ENCODE peak calls at places on chromosomes 12 and 14, in nine cellular contexts. H is lower leg skin, C is heart left ventricle, N is Peyer's patch, D is IMR-90, E is esophagus muscularis mucosa, Y is H1, J is spleen, T is esophagus squamous epithelium. B is an unnamed sample.

GRCh38 chr12:59070534-59070933 is 150.2 kb upstream of the LRIG3 start:
- DNase-seq in H (no peak), C (no peak), N (no peak), D (no peak), E (no peak), Y (no peak), J (no peak), T (no peak), B (no peak)

GRCh38 chr14:60651936-60652673 is 2.8 kb upstream of the SIX1 start:
- DNase-seq in H (no peak), C (no peak), N (peak), D (peak), E (no peak), Y (no peak), J (no peak), T (no peak), B (no peak)

GRCh38 chr12:125841332-125841731 is 776.1 kb downstream of the AACS start:
- DNase-seq in H (no peak), C (no peak), N (no peak), D (no peak), E (no peak), Y (no peak), J (no peak), T (no peak), B (no peak)

GRCh38 chr12:24134092-24134491 is 184.6 kb upstream of the SOX5 start:
- DNase-seq in H (no peak), C (no peak), N (no peak), D (peak), E (no peak), Y (no peak), J (no peak), T (no peak), B (no peak)

GRCh38 chr14:50312734-50313054 is 570 bp downstream of the DMAC2L start:
- DNase-seq in H (no peak), C (no peak), N (no peak), D (no peak), E (no peak), Y (no peak), J (no peak), T (no peak), B (no peak)

GRCh38 chr14:58587271-58587670 is 50.5 kb upstream of the DACT1 start:
- DNase-seq in H (no peak), C (no peak), N (no peak), D (peak), E (peak), Y (no peak), J (no peak), T (no peak), B (no peak)

GRCh38 chr12:109186993-109187653 is 70.7 kb downstream of the ACACB start:
- DNase-seq in H (peak), C (no peak), N (no peak), D (no peak), E (no peak), Y (no peak), J (no peak), T (no peak), B (no peak)

GRCh38 chr14:100782516-100783320 is 43.2 kb upstream of the MEG3 start:
- DNase-seq in H (peak), C (peak), N (peak), D (no peak), E (no peak), Y (no peak), J (peak), T (no peak), B (no peak)

GRCh38 chr14:98103705-98104104 is 1168.3 kb downstream of the BCL11B start:
- DNase-seq in H (no peak), C (no peak), N (no peak), D (no peak), E (peak), Y (no peak), J (no peak), T (no peak), B (no peak)

GRCh38 chr12:76445469-76445868 is 97.3 kb upstream of the BBS10 start:
- DNase-seq in H (no peak), C (no peak), N (no peak), D (peak), E (no peak), Y (no peak), J (no peak), T (no peak), B (no peak)

GRCh38 chr12:617304-617915 is 45.8 kb downstream of the NINJ2 start:
- DNase-seq in H (peak), C (peak), N (no peak), D (peak), E (no peak), Y (no peak), J (peak), T (no peak), B (no peak)

GRCh38 chr12:71142046-71142445 is 15.8 kb downstream of the TSPAN8 start:
- DNase-seq in H (no peak), C (no peak), N (no peak), D (no peak), E (no peak), Y (no peak), J (no peak), T (no peak), B (no peak)

GRCh38 chr12:12681061-12681765 is 14.8 kb downstream of the GPR19 start:
- DNase-seq in H (no peak), C (no peak), N (no peak), D (no peak), E (no peak), Y (no peak), J (no peak), T (no peak), B (no peak)

GRCh38 chr14:99123208-99123870 is 148.7 kb downstream of the BCL11B start:
- DNase-seq in H (peak), C (no peak), N (no peak), D (no peak), E (peak), Y (peak), J (peak), T (no peak), B (no peak)

GRCh38 chr12:39011161-39011560 is 105.8 kb upstream of the CPNE8 start:
- DNase-seq in H (no peak), C (no peak), N (no peak), D (no peak), E (no peak), Y (no peak), J (no peak), T (no peak), B (no peak)

GRCh38 chr12:27998170-27999110 is 25.9 kb upstream of the PTHLH start:
- DNase-seq in H (no peak), C (no peak), N (no peak), D (no peak), E (no peak), Y (no peak), J (no peak), T (no peak), B (no peak)

GRCh38 chr12:13950502-13950901 is 30.9 kb downstream of the GRIN2B start:
- DNase-seq in H (no peak), C (no peak), N (no peak), D (no peak), E (no peak), Y (no peak), J (no peak), T (no peak), B (no peak)

GRCh38 chr12:116164263-116164817 is 113.2 kb downstream of the MED13L start:
- DNase-seq in H (no peak), C (no peak), N (no peak), D (peak), E (no peak), Y (no peak), J (no peak), T (no peak), B (no peak)

GRCh38 chr12:100464529-100464928 is 9.1 kb upstream of the NR1H4 start:
- DNase-seq in H (no peak), C (no peak), N (no peak), D (no peak), E (no peak), Y (no peak), J (no peak), T (no peak), B (no peak)

GRCh38 chr12:57657744-57658143 is 24.7 kb upstream of the B4GALNT1 start:
- DNase-seq in H (no peak), C (no peak), N (no peak), D (peak), E (no peak), Y (no peak), J (no peak), T (no peak), B (no peak)

GRCh38 chr14:95527392-95528002 is 7.4 kb upstream of the GLRX5 start:
- DNase-seq in H (peak), C (no peak), N (no peak), D (peak), E (no peak), Y (no peak), J (no peak), T (no peak), B (no peak)

GRCh38 chr14:71411766-71412165 is 504.5 kb downstream of the PCNX1 start:
- DNase-seq in H (no peak), C (no peak), N (no peak), D (no peak), E (no peak), Y (no peak), J (no peak), T (no peak), B (no peak)

GRCh38 chr12:115208098-115208497 is 524.1 kb upstream of the TBX3 start:
- DNase-seq in H (no peak), C (no peak), N (no peak), D (no peak), E (no peak), Y (no peak), J (no peak), T (no peak), B (no peak)

GRCh38 chr12:38906482-38907170 is 1.2 kb upstream of the CPNE8 start:
- DNase-seq in H (peak), C (peak), N (peak), D (no peak), E (peak), Y (peak), J (peak), T (peak), B (peak)

GRCh38 chr12:52073531-52073950 is 3.8 kb downstream of the ATG101 start:
- DNase-seq in H (no peak), C (no peak), N (peak), D (no peak), E (no peak), Y (no peak), J (no peak), T (no peak), B (no peak)

GRCh38 chr12:52070243-52070925 is 606 bp downstream of the ATG101 start:
- DNase-seq in H (no peak), C (no peak), N (no peak), D (no peak), E (no peak), Y (no peak), J (no peak), T (no peak), B (no peak)

GRCh38 chr12:52067081-52067374 is 2.8 kb upstream of the ATG101 start:
- DNase-seq in H (no peak), C (no peak), N (no peak), D (no peak), E (no peak), Y (no peak), J (no peak), T (no peak), B (no peak)

GRCh38 chr12:52066346-52067080 is 3.3 kb upstream of the ATG101 start:
- DNase-seq in H (no peak), C (no peak), N (no peak), D (peak), E (no peak), Y (no peak), J (no peak), T (no peak), B (no peak)

DNA sequence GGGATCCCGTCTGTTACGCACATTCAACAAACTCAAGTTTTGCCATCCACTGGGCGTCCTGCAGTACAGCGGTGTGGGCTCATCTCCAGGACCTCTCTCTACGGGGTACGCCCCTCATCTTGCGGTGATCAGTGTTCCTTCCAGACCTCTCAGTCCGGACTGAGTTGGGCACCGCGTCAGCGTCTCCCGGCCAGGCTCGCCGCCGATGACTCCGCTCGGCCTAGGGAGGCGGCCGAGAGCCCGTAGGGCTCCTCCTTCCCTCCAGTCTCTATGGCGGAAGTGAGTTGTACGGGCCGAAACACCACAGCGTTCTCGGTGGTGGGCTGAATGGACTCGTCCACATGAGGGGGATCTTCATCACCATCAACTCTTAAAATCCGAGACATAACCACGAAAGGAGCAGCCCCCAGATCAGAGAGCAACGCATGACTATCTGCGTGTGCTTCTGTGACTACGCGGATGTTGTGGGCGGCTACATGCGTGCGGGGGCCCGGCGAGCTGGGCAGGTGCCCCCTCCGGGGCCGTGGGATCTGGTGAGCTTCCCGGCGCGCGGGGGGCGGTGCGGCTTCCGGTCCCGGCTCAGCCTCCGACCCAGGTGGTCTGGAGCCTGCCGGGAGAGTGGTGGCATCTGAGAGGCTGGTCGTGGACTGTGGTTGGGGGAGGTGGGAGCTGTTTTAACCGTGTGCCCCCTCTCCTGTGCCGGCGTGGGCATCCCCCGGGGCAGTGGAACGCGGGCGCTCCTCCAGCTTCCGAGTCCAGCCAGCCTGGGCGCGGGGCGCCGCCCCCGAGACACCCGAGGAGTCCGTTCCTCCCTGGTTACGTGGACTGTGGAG is at the start of gene ATG101:
- DNase-seq in H (peak), C (peak), N (peak), D (peak), E (peak), Y (peak), J (peak), T (peak), B (peak)
- TF ChIP-seq POLR2A in H (no peak), C (peak), N (peak), D (peak), E (peak), Y (peak), J (peak), T (peak), B (peak)

GRCh38 chr12:63779498-63780481 is at the start of gene RXYLT1:
- DNase-seq in H (peak), C (peak), N (peak), D (peak), E (peak), Y (peak), J (peak), T (peak), B (peak)
- TF ChIP-seq POLR2A in H (peak), C (peak), N (peak), D (peak), E (peak), Y (peak), J (no peak), T (peak), B (peak)

GRCh38 chr14:54440870-54441868 is at the start of gene CNIH1:
- DNase-seq in H (peak), C (peak), N (peak), D (peak), E (peak), Y (peak), J (peak), T (peak), B (peak)
- TF ChIP-seq POLR2A in H (no peak), C (peak), N (peak), D (peak), E (no peak), Y (peak), J (no peak), T (no peak), B (peak)

GRCh38 chr12:95470300-95470699 is 3.7 kb upstream of the METAP2 start:
- DNase-seq in H (no peak), C (no peak), N (no peak), D (no peak), E (no peak), Y (no peak), J (no peak), T (no peak), B (no peak)

GRCh38 chr12:95473440-95473946 is 459 bp upstream of the METAP2 start:
- DNase-seq in H (no peak), C (no peak), N (no peak), D (peak), E (no peak), Y (no peak), J (no peak), T (no peak), B (peak)

DNA sequence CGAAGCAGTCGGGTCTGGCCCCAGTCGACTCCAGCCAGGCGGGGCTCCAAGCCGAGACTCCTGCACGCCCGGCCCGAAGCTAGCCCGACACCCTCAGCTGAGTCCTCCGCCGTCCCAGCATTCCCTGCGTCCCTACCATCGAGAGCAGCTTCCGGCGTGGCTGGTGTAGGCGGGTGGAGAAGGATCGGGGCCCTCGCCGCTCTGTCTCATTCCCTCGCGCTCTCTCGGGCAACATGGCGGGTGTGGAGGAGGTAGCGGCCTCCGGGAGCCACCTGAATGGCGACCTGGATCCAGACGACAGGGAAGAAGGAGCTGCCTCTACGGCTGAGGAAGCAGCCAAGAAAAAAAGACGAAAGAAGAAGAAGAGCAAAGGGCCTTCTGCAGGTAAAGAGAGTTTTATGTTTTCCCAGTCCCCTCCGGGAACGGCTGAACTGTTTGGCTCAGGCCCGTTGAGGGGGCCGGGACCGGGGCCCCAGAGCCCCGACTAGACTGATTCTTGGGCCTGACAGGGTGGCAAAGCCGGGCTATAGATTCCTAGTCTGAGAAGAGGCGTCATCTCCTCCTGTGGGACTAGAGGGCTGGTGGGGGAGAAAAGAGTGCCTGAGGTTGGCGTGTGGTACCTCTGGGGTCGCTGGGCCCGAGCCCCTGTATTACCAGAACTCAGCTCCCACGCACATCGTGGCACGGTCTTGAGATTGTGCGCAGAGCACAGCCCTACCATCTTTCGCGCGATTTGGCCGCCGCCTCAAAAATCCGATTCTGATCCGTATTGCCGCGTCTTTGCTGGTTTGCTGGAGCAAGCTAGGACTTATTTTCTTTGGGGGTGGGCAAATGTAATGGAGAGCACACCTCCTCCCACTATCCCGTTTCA is at the start of gene METAP2:
- DNase-seq in H (peak), C (peak), N (peak), D (peak), E (peak), Y (peak), J (peak), T (peak), B (peak)
- TF ChIP-seq POLR2A in H (peak), C (peak), N (peak), D (peak), E (peak), Y (peak), J (no peak), T (peak), B (peak)

GRCh38 chr12:56300644-56301464 is 724 bp upstream of the CS start:
- DNase-seq in H (no peak), C (no peak), N (no peak), D (no peak), E (peak), Y (peak), J (no peak), T (no peak), B (no peak)

GRCh38 chr12:56299308-56299852 is 750 bp downstream of the CS start:
- DNase-seq in H (no peak), C (no peak), N (no peak), D (peak), E (no peak), Y (peak), J (no peak), T (no peak), B (no peak)

GRCh38 chr12:56298828-56299227 is 1.3 kb downstream of the CS start:
- DNase-seq in H (no peak), C (no peak), N (no peak), D (no peak), E (no peak), Y (no peak), J (no peak), T (no peak), B (no peak)

GRCh38 chr12:56297400-56297799 is 2.7 kb downstream of the CS start:
- DNase-seq in H (no peak), C (no peak), N (no peak), D (no peak), E (no peak), Y (no peak), J (no peak), T (no peak), B (no peak)

GRCh38 chr12:56299853-56300643 is at the start of gene CS:
- DNase-seq in H (peak), C (peak), N (peak), D (peak), E (peak), Y (peak), J (peak), T (peak), B (peak)
- TF ChIP-seq POLR2A in H (no peak), C (peak), N (peak), D (peak), E (peak), Y (peak), J (peak), T (peak), B (peak)

GRCh38 chr12:121795029-121795977 is 1.8 kb upstream of the RHOF start:
- DNase-seq in H (peak), C (peak), N (peak), D (peak), E (peak), Y (peak), J (peak), T (no peak), B (no peak)

GRCh38 chr12:121799175-121799841 is 4.5 kb upstream of the SETD1B start:
- DNase-seq in H (peak), C (peak), N (peak), D (peak), E (peak), Y (no peak), J (peak), T (no peak), B (peak)

GRCh38 chr12:121798807-121799174 is 5.0 kb upstream of the SETD1B start:
- DNase-seq in H (peak), C (peak), N (no peak), D (no peak), E (no peak), Y (no peak), J (no peak), T (no peak), B (no peak)

GRCh38 chr12:121797937-121798801 is 4.7 kb upstream of the RHOF start:
- DNase-seq in H (peak), C (peak), N (peak), D (peak), E (no peak), Y (no peak), J (peak), T (no peak), B (no peak)

DNA sequence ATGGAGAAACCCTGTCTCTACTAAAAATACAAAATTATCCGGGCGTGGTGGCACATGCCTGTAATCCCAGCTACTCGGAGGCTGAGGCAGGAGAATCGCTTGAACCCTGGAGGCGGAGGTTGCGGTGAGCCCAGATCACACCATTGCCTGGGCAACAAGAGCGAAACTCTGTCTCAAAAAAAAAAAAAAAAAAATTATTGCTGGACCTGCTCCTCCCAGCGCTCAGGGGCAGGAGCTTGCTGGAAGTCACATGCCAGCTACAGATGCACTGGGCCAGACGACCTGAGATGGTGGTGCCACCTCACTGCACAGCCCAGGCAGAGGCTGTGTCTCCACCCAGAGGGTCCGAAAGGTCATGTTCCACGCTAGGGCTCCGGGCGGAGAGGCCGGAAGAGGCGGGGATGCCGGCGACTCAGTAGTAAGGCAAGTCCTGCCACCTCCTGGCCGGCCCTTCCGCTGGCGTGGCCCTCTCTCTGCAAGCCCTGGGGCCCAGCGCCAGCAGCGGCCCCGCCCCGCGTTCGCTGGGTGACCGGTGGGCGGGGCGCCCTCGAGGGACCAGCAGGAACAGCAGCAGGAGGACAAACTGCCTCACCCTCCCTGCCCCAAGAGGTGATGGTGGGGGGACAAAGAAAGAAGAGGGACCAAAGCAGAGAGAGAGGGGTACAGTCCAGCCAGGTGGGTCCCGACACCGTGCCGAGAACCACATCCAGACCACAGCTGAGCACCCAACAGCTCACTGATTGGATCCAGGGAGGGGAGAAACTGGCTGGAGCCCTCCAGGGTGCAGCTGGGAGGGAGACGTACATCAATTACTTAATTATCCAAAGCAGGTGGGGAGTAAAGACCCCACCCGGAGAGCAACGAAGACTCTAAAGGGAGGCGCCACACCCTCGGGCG is 3.6 kb upstream of the RHOF start:
- DNase-seq in H (peak), C (peak), N (peak), D (peak), E (peak), Y (peak), J (peak), T (no peak), B (peak)
- TF ChIP-seq POLR2A in H (no peak), C (peak), N (peak), D (no peak), E (peak), Y (peak), J (no peak), T (no peak), B (peak)